ENCODE peak calls at places on chromosomes 11 and 22, in seven cellular contexts. L, Y, O, R, D, E and J are unnamed samples.

GRCh38 chr11:9838229-9838628 is 174.4 kb downstream of the SWAP70 start:
- DNase-seq in E (no peak), O (no peak), L (no peak), D (no peak), Y (no peak), R (no peak), J (no peak)

GRCh38 chr11:121024989-121025388 is 1.1 kb downstream of the TBCEL start:
- DNase-seq in D (no peak), Y (peak), E (no peak), O (peak), L (peak), R (no peak), J (no peak)

GRCh38 chr11:110472858-110473257 is 43.1 kb downstream of the FDX1 start:
- DNase-seq in D (no peak), Y (peak), E (no peak), O (no peak), R (no peak), L (no peak), J (no peak)

GRCh38 chr11:86706341-86707131 is 34.1 kb upstream of the ME3 start:
- DNase-seq in Y (no peak), O (no peak), L (no peak), D (no peak), E (no peak), R (no peak), J (no peak)

GRCh38 chr11:9203715-9204311 is 61.3 kb downstream of the DENND5A start:
- DNase-seq in L (no peak), R (no peak), Y (no peak), E (no peak), O (no peak), D (peak), J (no peak)

GRCh38 chr22:46297151-46297819 is 615 bp downstream of the GTSE1 start:
- DNase-seq in Y (peak), D (no peak), L (no peak), E (no peak), O (peak), R (no peak), J (no peak)

GRCh38 chr11:97332271-97332670 is 942.5 kb downstream of the JRKL start:
- DNase-seq in O (no peak), E (no peak), L (no peak), R (no peak), D (no peak), Y (no peak), J (no peak)

GRCh38 chr11:27401760-27402316 is 38.8 kb upstream of the CCDC34 start:
- DNase-seq in E (no peak), O (peak), L (no peak), D (no peak), Y (no peak), R (no peak), J (no peak)

GRCh38 chr11:27116684-27117083 is 76.1 kb downstream of the BBOX1 start:
- DNase-seq in D (no peak), R (no peak), Y (no peak), E (no peak), L (no peak), O (peak), J (no peak)

GRCh38 chr22:47593911-47594311 is 831.5 kb downstream of the TBC1D22A start:
- DNase-seq in D (no peak), L (no peak), R (no peak), O (no peak), Y (no peak), E (no peak), J (no peak)

GRCh38 chr22:26658671-26659478 is 1.5 kb downstream of the MIAT start:
- DNase-seq in E (peak), L (peak), O (peak), R (peak), Y (peak), D (peak), J (peak)

GRCh38 chr11:47171856-47172255 is 4.8 kb downstream of the ARFGAP2 start:
- DNase-seq in D (no peak), R (no peak), L (no peak), Y (no peak), O (no peak), E (no peak), J (no peak)

GRCh38 chr11:65426839-65427690 is 4.5 kb downstream of the NEAT1 start:
- DNase-seq in R (no peak), Y (no peak), D (no peak), E (no peak), L (no peak), O (peak), J (peak)

GRCh38 chr11:67268036-67268683 is 1.9 kb downstream of the GRK2 start:
- DNase-seq in L (no peak), E (no peak), R (no peak), D (peak), Y (no peak), O (no peak), J (no peak)

GRCh38 chr11:406796-407650 is 7.8 kb downstream of the SIGIRR start:
- DNase-seq in E (peak), L (peak), R (peak), O (peak), Y (peak), D (peak), J (peak)

GRCh38 chr11:33207408-33207985 is 46.2 kb upstream of the CSTF3 start:
- DNase-seq in R (no peak), O (no peak), Y (no peak), L (no peak), D (no peak), E (peak), J (no peak)

GRCh38 chr11:3338569-3339565 is 40.1 kb downstream of the ZNF195 start:
- DNase-seq in E (no peak), D (no peak), R (no peak), O (no peak), Y (no peak), L (no peak), J (no peak)